ENCODE peak calls at places on chromosome 1, in eight cellular contexts. X is Jurkat, Clone E6-1; O is NCI-H2081; G is astrocyte; Y is CD4-positive, CD25-positive, alpha-beta regulatory T cell; B is HFF-Myc; P is T1000; Z is ovary. F is an unnamed sample.

GRCh38 chr1:66333463-66334232 is 200.3 kb upstream of the SGIP1 start:
- DNase-seq in Z (no peak), X (no peak), B (no peak), O (no peak), Y (peak), P (no peak), G (no peak), F (no peak)

GRCh38 chr1:93021539-93022134 is 57.4 kb upstream of the MTF2 start:
- DNase-seq in G (peak), X (peak), Y (peak), B (peak), O (peak), P (no peak), Z (no peak), F (no peak)

GRCh38 chr1:70509996-70510876 is 99.2 kb downstream of the CTH start:
- DNase-seq in G (peak), O (peak), Z (no peak), Y (peak), X (peak), B (peak), P (peak), F (no peak)

GRCh38 chr1:166597516-166597915 is 241.8 kb upstream of the POGK start:
- DNase-seq in G (no peak), Z (no peak), Y (no peak), O (no peak), B (no peak), P (no peak), X (no peak), F (no peak)

GRCh38 chr1:187871177-187871576 is 1042.4 kb downstream of the PLA2G4A start:
- DNase-seq in B (no peak), P (no peak), Y (no peak), O (no peak), Z (no peak), X (no peak), G (no peak), F (no peak)

GRCh38 chr1:54117815-54118563 is 34.8 kb downstream of the CDCP2 start:
- DNase-seq in B (no peak), X (no peak), Z (no peak), O (no peak), P (no peak), G (peak), Y (no peak), F (no peak)

GRCh38 chr1:47023268-47024137 is at the start of gene CYP4X1:
- DNase-seq in Y (no peak), O (peak), Z (peak), P (no peak), B (no peak), X (no peak), G (no peak), F (no peak)

GRCh38 chr1:226061793-226062557 is 541 bp upstream of the H3-3A start:
- DNase-seq in Y (peak), G (peak), P (peak), B (no peak), O (peak), X (no peak), Z (peak), F (peak)

GRCh38 chr1:66506393-66506687 is 27.6 kb upstream of the SGIP1 start:
- DNase-seq in P (no peak), Y (no peak), O (no peak), Z (no peak), G (no peak), X (no peak), B (no peak), F (no peak)

GRCh38 chr1:24155011-24155782 is 12.3 kb upstream of the IL22RA1 start:
- DNase-seq in Y (no peak), X (no peak), B (no peak), O (peak), G (no peak), P (no peak), Z (no peak), F (no peak)

GRCh38 chr1:6342031-6342430 is 51.5 kb downstream of the ACOT7 start:
- DNase-seq in Z (no peak), Y (no peak), G (no peak), O (no peak), B (no peak), P (no peak), X (no peak), F (no peak)

GRCh38 chr1:110561631-110562030 is 42.7 kb upstream of the KCNA10 start:
- DNase-seq in G (no peak), Y (no peak), P (no peak), O (no peak), B (no peak), X (no peak), Z (no peak), F (no peak)

GRCh38 chr1:94418664-94419655 is 771 bp downstream of the ABCD3 start:
- DNase-seq in B (no peak), G (peak), X (no peak), P (no peak), Y (peak), O (peak), Z (peak), F (no peak)

GRCh38 chr1:64320899-64321624 is 117.6 kb downstream of the UBE2U start:
- DNase-seq in Z (no peak), P (no peak), B (no peak), Y (no peak), X (no peak), O (no peak), G (no peak), F (no peak)

F was measured in activated gamma-delta T cell treated with Interleukin-2 at 50 U/mL for 16 hours.